ENCODE peak calls at places on chromosomes 4 and X, in eight cellular contexts. F is M059J; R is GM13976; N is progenitor cell of endocrine pancreas; D is glomerular endothelial cell; O is amniotic stem cell; H is naive thymus-derived CD4-positive, alpha-beta T cell; Q is naive thymus-derived CD8-positive, alpha-beta T cell. W is an unnamed sample.

GRCh38 chr4:109801895-109802319 is at the start of gene CFI:
- DNase-seq in H (no peak), F (peak), R (no peak), O (no peak), Q (no peak), D (peak), N (no peak), W (peak)

GRCh38 chr4:76195326-76195725 is 18.3 kb downstream of the SCARB2 start:
- DNase-seq in D (no peak), N (no peak), R (no peak), H (no peak), F (no peak), Q (no peak), O (no peak), W (no peak)

GRCh38 chr4:1593038-1593417 is 91.1 kb downstream of the FAM53A start:
- DNase-seq in H (no peak), D (no peak), N (no peak), O (no peak), Q (no peak), F (no peak), R (no peak), W (no peak)

GRCh38 chrX:44731160-44731559 is 112.7 kb upstream of the DUSP21 start:
- DNase-seq in Q (no peak), D (no peak), H (no peak), F (peak), N (no peak), R (no peak), O (no peak), W (no peak)

GRCh38 chrX:14073158-14073557 is 43.5 kb upstream of the GEMIN8 start:
- DNase-seq in N (no peak), Q (no peak), O (no peak), D (no peak), R (no peak), F (no peak), H (no peak), W (no peak)

GRCh38 chr4:121873604-121874003 is 3.3 kb upstream of the BBS7 start:
- DNase-seq in R (peak), F (peak), D (no peak), H (no peak), O (no peak), Q (no peak), N (no peak), W (no peak)

GRCh38 chr4:139419388-139419914 is 34.5 kb upstream of the RAB33B start:
- DNase-seq in N (no peak), Q (no peak), R (no peak), D (peak), O (no peak), H (no peak), F (peak), W (peak)

GRCh38 chr4:9952415-9952950 is 68.8 kb downstream of the SLC2A9 start:
- DNase-seq in N (no peak), R (no peak), F (no peak), H (no peak), D (no peak), O (no peak), Q (no peak), W (peak)

GRCh38 chrX:74179499-74179898 is 124.5 kb upstream of the ZCCHC13 start:
- DNase-seq in F (peak), O (no peak), Q (no peak), N (no peak), R (no peak), H (no peak), D (no peak), W (no peak)

GRCh38 chrX:45771114-45771513 is 570.4 kb upstream of the DIPK2B start:
- DNase-seq in N (no peak), F (peak), O (peak), Q (no peak), R (no peak), D (no peak), H (no peak), W (peak)

GRCh38 chrX:72268601-72269365 is 8.3 kb downstream of the RPS4X start:
- DNase-seq in N (no peak), R (no peak), H (no peak), Q (no peak), F (peak), O (peak), D (no peak), W (peak)

W was measured in HT1080.